ENCODE peak calls at places on chromosomes 11 and 22, in ten cellular contexts. G is stimulated activated CD4-positive, alpha-beta T cell treated with anti-CD3 and anti-CD28 coated beads, Interleukin-2, amount 100 ng/mL, for 48 hours; S is osteocyte; U is NCI-H1694; E is psoas muscle; F is HTR-8/SVneo; I is activated CD4-positive, alpha-beta T cell treated with anti-CD3 and anti-CD28 coated beads for 36 hours; R is occipital lobe; B is EH; Z is PC-3. M is an unnamed sample.

GRCh38 chr11:14539867-14540475 is 19.8 kb upstream of the PSMA1 start:
- DNase-seq in F (no peak), E (no peak), U (no peak), I (no peak), B (no peak), Z (no peak), G (no peak), S (no peak), R (no peak), M (no peak)

GRCh38 chr11:69696749-69697488 is 6.9 kb downstream of the FGF19 start:
- DNase-seq in G (no peak), R (no peak), B (no peak), E (no peak), S (no peak), F (no peak), U (no peak), I (no peak), Z (peak), M (no peak)

GRCh38 chr22:36946436-36947158 is 33.2 kb downstream of the CSF2RB start:
- DNase-seq in I (no peak), F (no peak), G (no peak), R (no peak), B (peak), S (no peak), Z (peak), E (no peak), U (no peak), M (no peak)

GRCh38 chr11:95318459-95318858 is 87.5 kb upstream of the SESN3 start:
- DNase-seq in F (no peak), S (no peak), I (no peak), G (no peak), U (no peak), E (no peak), B (no peak), R (no peak), Z (no peak), M (no peak)

GRCh38 chr11:92662580-92662979 is 306.9 kb upstream of the MTNR1B start:
- DNase-seq in E (no peak), B (peak), S (no peak), G (no peak), Z (no peak), F (no peak), U (no peak), I (no peak), R (no peak), M (no peak)

GRCh38 chr11:129373489-129373953 is 2.1 kb upstream of the BARX2 start:
- DNase-seq in R (no peak), Z (no peak), S (no peak), U (no peak), F (no peak), I (peak), B (peak), E (no peak), G (no peak), M (no peak)

GRCh38 chr11:95154514-95154913 is 64.9 kb downstream of the ENDOD1 start:
- DNase-seq in F (peak), G (peak), Z (peak), U (no peak), B (no peak), E (no peak), R (no peak), I (peak), S (no peak), M (no peak)

GRCh38 chr22:16922076-16922475 is 85.9 kb downstream of the GAB4 start:
- DNase-seq in U (no peak), E (no peak), G (no peak), F (no peak), S (no peak), Z (no peak), I (no peak), B (no peak), R (no peak), M (no peak)

GRCh38 chr22:48205790-48206189 is 1443.3 kb downstream of the TBC1D22A start:
- DNase-seq in S (peak), R (no peak), Z (no peak), E (no peak), G (no peak), B (no peak), I (no peak), U (no peak), F (no peak), M (no peak)

GRCh38 chr11:96390403-96390830 is 604 bp downstream of the JRKL start:
- DNase-seq in E (no peak), U (no peak), R (no peak), G (no peak), B (peak), Z (no peak), I (no peak), F (no peak), S (peak), M (no peak)

GRCh38 chr11:115334932-115335788 is 169.1 kb downstream of the CADM1 start:
- DNase-seq in E (no peak), Z (peak), S (no peak), I (no peak), F (peak), G (no peak), R (no peak), B (peak), U (peak), M (no peak)

GRCh38 chr22:27800250-27801131 is 1.1 kb downstream of the MN1 start:
- DNase-seq in U (no peak), G (no peak), S (no peak), F (no peak), Z (no peak), I (no peak), E (peak), B (peak), R (no peak), M (peak)

GRCh38 chr11:75778962-75779361 is 10.4 kb downstream of the DGAT2 start:
- DNase-seq in F (no peak), G (no peak), S (no peak), U (no peak), E (no peak), B (no peak), I (no peak), R (no peak), Z (no peak), M (no peak)

GRCh38 chr11:2470495-2470894 is 25.7 kb downstream of the KCNQ1 start:
- DNase-seq in I (no peak), E (no peak), S (peak), Z (no peak), F (no peak), B (no peak), R (no peak), U (no peak), G (no peak), M (no peak)

GRCh38 chr11:65571940-65572339 is 398 bp upstream of the FAM89B start:
- DNase-seq in S (no peak), Z (peak), E (no peak), R (no peak), U (no peak), I (no peak), G (no peak), F (no peak), B (peak), M (no peak)

GRCh38 chr22:50473088-50473487 is 1.7 kb downstream of the SBF1 start:
- DNase-seq in B (no peak), G (no peak), U (no peak), S (no peak), I (peak), Z (peak), E (no peak), F (no peak), R (no peak), M (no peak)

GRCh38 chr11:2206291-2206690 is 34.7 kb upstream of the TH start:
- DNase-seq in Z (no peak), R (no peak), G (no peak), S (peak), I (peak), E (no peak), B (no peak), U (no peak), F (no peak), M (peak)

GRCh38 chr11:20310137-20310536 is 53.4 kb upstream of the HTATIP2 start:
- DNase-seq in U (no peak), R (peak), E (no peak), F (no peak), B (no peak), Z (no peak), I (no peak), S (no peak), G (no peak), M (no peak)

GRCh38 chr11:12377824-12378593 is 638 bp downstream of the PARVA start:
- DNase-seq in R (no peak), Z (peak), B (peak), E (peak), I (peak), S (peak), U (no peak), F (peak), G (no peak), M (peak)